ENCODE peak calls at places on chromosomes 12 and 14, in five cellular contexts. F is HCT116, I is K562, V is CD14-positive monocyte, Q is progenitor cell of endocrine pancreas. U is an unnamed sample.

GRCh38 chr12:27291862-27292261 is 40.8 kb upstream of the BMAL2 start:
- DNase-seq in F (no peak), I (no peak), V (no peak), Q (no peak), U (no peak)

GRCh38 chr12:54658306-54659264 is 10.4 kb upstream of the DCD start:
- DNase-seq in F (peak; percentile 60), I (peak; percentile 63), V (no peak), Q (peak; percentile 43), U (peak; percentile 72)

GRCh38 chr12:105948331-105948730 is 190.4 kb downstream of the NUAK1 start:
- DNase-seq in F (no peak), I (no peak), V (no peak), Q (no peak), U (no peak)

GRCh38 chr12:96329018-96329417 is 71.2 kb downstream of the CDK17 start:
- DNase-seq in F (no peak), I (no peak), V (no peak), Q (no peak), U (no peak)

GRCh38 chr12:22539055-22539454 is 5.3 kb downstream of the C2CD5 start:
- DNase-seq in F (no peak), I (no peak), V (peak; percentile 66), Q (no peak), U (no peak)

GRCh38 chr14:99755629-99756603 is 37.3 kb upstream of the EML1 start:
- DNase-seq in F (no peak), I (no peak), V (no peak), Q (no peak), U (no peak)

GRCh38 chr12:75831413-75831812 is 200.2 kb downstream of the PHLDA1 start:
- DNase-seq in F (no peak), I (no peak), V (no peak), Q (no peak), U (no peak)

GRCh38 chr12:45209784-45210183 is 6.1 kb upstream of the ANO6 start:
- DNase-seq in F (no peak), I (no peak), V (no peak), Q (no peak), U (no peak)

GRCh38 chr12:123854918-123855317 is 92.8 kb downstream of the DNAH10 start:
- DNase-seq in F (no peak), I (no peak), V (no peak), Q (no peak), U (no peak)

GRCh38 chr12:6250343-6250742 is 50.1 kb downstream of the CD9 start:
- DNase-seq in F (no peak), I (no peak), V (no peak), Q (no peak), U (no peak)

GRCh38 chr12:4881665-4882064 is 28.0 kb upstream of the KCNA1 start:
- DNase-seq in F (no peak), I (no peak), V (no peak), Q (no peak), U (no peak)

GRCh38 chr14:77037886-77038511 is 9.5 kb upstream of the IRF2BPL start:
- DNase-seq in F (no peak), I (no peak), V (peak; percentile 85), Q (no peak), U (no peak)

GRCh38 chr12:117134059-117134458 is 34.8 kb upstream of the TESC start:
- DNase-seq in F (no peak), I (no peak), V (no peak), Q (no peak), U (no peak)

GRCh38 chr12:116537149-116537904 is 21.9 kb upstream of the MAP1LC3B2 start:
- DNase-seq in F (no peak), I (no peak), V (no peak), Q (no peak), U (no peak)

GRCh38 chr14:73237786-73238261 is 518 bp downstream of the PAPLN start:
- DNase-seq in F (no peak), I (no peak), V (no peak), Q (no peak), U (no peak)

GRCh38 chr14:65159281-65160062 is 57.2 kb upstream of the MAX start:
- DNase-seq in F (no peak), I (no peak), V (no peak), Q (no peak), U (no peak)

GRCh38 chr12:51388066-51388799 is 3.0 kb downstream of the GALNT6 start:
- DNase-seq in F (no peak), I (peak; percentile 60), V (peak; percentile 60), Q (no peak), U (no peak)

GRCh38 chr12:47838286-47838931 is 18.7 kb upstream of the HDAC7 start:
- DNase-seq in F (peak; percentile 44), I (peak; percentile 74), V (no peak), Q (no peak), U (peak; percentile 43)

GRCh38 chr12:107164392-107164791 is 71.0 kb upstream of the CRY1 start:
- DNase-seq in F (no peak), I (no peak), V (no peak), Q (no peak), U (no peak)

GRCh38 chr12:116027551-116027821 is 250.0 kb downstream of the MED13L start:
- DNase-seq in F (no peak), I (no peak), V (no peak), Q (no peak), U (no peak)

GRCh38 chr14:69342928-69343525 is 55.1 kb downstream of the ERH start:
- DNase-seq in F (no peak), I (no peak), V (no peak), Q (no peak), U (no peak)

GRCh38 chr12:49549735-49550710 is 11.2 kb downstream of the KCNH3 start:
- DNase-seq in F (no peak), I (no peak), V (no peak), Q (no peak), U (no peak)

DNA sequence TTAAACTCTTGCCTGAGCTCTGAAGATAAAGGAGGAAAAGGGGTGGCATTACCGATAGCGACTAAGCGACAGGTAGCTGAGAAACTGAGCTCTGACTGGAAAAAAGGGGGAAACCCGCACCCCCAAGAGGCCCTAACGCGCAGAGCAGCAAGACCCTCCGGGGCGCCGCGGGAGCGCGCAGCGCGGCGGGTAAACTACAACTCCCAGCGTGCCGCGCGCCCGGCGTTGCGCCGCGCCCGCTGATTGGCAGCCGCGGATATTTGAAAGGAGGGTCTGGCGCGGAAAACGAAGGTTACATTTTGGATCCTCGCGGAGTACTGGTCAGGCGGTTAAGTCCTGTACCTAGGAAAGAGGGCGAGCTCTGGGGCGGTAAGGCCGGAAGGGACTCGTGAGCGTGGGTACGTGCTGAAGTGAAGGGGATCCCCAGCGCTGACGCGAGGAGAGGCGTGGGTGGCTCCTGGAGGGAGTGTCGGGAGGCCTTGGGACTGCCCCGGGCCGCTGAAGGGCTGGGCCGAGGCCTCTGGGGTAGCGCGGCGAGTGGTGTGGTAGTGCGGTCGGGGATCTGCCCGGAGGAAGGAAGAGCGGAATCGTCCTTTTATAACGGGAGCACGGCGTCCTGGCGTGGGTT is at the start of gene ESPL1:
- DNase-seq in F (peak; percentile 38), I (peak; percentile 92), V (no peak), Q (peak; percentile 67), U (peak; percentile 67)
- TF ChIP-seq CTCF in F (no peak), I (peak; percentile 69), V (no peak), Q (peak; percentile 62), U (no peak)

DNA sequence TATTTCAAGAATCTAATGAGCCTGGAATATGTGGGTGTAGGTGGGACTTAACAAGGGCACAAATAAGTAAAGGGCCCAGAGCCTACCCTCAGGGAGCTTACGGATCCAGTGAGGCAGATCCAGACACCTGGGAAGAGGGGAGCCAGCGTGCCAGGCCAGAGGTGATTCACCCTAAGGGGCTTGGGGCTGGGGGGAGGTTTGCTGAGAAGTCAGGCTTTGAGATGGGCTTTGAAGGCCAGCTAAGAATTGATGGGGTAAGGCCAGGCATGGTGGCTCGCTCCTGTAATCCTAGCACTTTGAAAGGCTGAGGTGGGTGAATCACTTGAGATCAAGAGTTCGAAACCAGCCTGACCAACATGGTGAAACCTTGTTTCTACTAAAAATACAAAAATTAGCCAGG is 695 bp upstream of the MMP19 start:
- DNase-seq in F (no peak), I (no peak), V (no peak), Q (no peak), U (no peak)
- TF ChIP-seq CTCF in F (no peak), I (no peak), V (no peak), Q (no peak), U (no peak)

GRCh38 chr12:55797068-55797467 is 20.5 kb downstream of the SARNP start:
- DNase-seq in F (peak; percentile 26), I (peak; percentile 31), V (no peak), Q (no peak), U (peak; percentile 11)

GRCh38 chr12:55797550-55797949 is 20.0 kb downstream of the SARNP start:
- DNase-seq in F (no peak), I (no peak), V (no peak), Q (no peak), U (no peak)

DNA sequence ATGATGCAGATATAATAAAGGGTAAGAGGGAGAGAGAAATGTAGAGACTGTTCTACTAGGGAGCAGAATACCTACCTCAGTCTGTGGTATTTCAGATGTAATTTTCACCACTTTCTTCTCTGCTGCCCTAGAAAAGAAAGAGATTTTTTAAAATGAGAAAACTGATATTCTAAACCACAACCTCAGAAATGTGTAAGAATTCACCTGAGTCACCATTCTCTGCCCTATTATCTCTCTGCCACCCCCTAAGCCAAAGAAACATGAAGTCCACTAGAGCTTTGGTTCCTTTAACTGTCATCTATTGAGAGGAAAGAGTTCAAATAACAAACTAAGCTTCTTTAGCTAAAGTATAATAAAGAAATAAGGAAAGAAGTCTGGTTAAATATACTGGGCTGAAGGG is 21.6 kb downstream of the SARNP start:
- DNase-seq in F (no peak), I (no peak), V (no peak), Q (no peak), U (no peak)
- TF ChIP-seq CTCF in F (no peak), I (no peak), V (no peak), Q (no peak), U (no peak)

GRCh38 chr12:28874758-28875157 is 274.3 kb upstream of the FAR2 start:
- DNase-seq in F (no peak), I (no peak), V (no peak), Q (no peak), U (no peak)

GRCh38 chr12:28870839-28871440 is 278.1 kb upstream of the FAR2 start:
- DNase-seq in F (no peak), I (no peak), V (peak; percentile 36), Q (no peak), U (no peak)

GRCh38 chr12:28876423-28876822 is 272.7 kb upstream of the FAR2 start:
- DNase-seq in F (no peak), I (no peak), V (no peak), Q (no peak), U (no peak)

GRCh38 chr12:28869197-28869596 is 279.9 kb upstream of the FAR2 start:
- DNase-seq in F (no peak), I (no peak), V (no peak), Q (no peak), U (no peak)

DNA sequence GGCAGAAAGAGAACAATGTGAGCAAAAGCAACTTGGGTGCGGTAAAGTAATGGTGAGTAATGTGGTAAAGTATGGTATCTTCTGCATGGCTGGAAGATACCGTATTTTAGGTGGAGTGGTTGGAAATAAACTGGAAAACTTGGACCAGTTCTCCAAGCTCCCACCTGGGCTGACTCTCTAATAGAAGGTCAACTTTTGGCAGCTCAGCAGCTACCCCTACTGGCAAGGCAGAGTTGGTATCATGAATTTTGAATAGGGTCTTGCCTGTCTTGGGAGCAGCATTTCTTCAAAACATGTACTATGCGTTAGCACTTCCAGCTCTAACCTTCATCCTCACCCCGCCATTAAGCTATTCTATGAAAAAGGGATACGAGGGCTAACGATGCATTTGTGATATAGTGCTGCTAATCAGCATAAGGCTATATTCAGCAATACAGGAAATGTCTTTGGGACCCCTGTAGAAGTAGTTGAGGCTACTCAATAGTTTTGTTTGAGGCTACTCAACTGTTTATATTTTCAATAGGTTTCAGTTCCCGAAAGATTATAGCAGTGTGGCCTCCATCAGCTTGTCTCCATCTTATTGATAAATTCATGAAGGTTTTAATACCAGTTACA is 276.3 kb upstream of the FAR2 start:
- DNase-seq in F (peak; percentile 46), I (peak; percentile 40), V (peak; percentile 43), Q (peak; percentile 71), U (peak; percentile 77)
- TF ChIP-seq CTCF in F (peak; percentile 84), I (peak; percentile 74), V (peak; percentile 74), Q (peak; percentile 92), U (peak; percentile 65)